ENCODE peak calls at places on chromosomes 3 and 15, in eight cellular contexts. C, J, D, X, B, W, R and A are unnamed samples.

GRCh38 chr3:11391930-11392688 is 119.9 kb downstream of the ATG7 start:
- DNase-seq in C (no peak), J (no peak), D (no peak), X (no peak), B (no peak), W (no peak), R (no peak), A (no peak)

GRCh38 chr3:17207019-17207418 is 322.3 kb downstream of the PLCL2 start:
- DNase-seq in C (no peak), J (no peak), D (no peak), X (no peak), B (no peak), W (no peak), R (no peak), A (no peak)

GRCh38 chr3:136018876-136019275 is 53.3 kb downstream of the PPP2R3A start:
- DNase-seq in C (no peak), J (no peak), D (no peak), X (no peak), B (no peak), W (no peak), R (no peak), A (no peak)

GRCh38 chr15:69414702-69415161 is 583 bp downstream of the KIF23 start:
- DNase-seq in C (no peak), J (no peak), D (peak), X (peak), B (no peak), W (no peak), R (no peak), A (peak)

GRCh38 chr3:50616003-50616769 is 765 bp upstream of the MAPKAPK3 start:
- DNase-seq in C (peak), J (peak), D (peak), X (peak), B (peak), W (peak), R (peak), A (peak)

GRCh38 chr3:122123885-122124284 is 59.6 kb upstream of the CASR start:
- DNase-seq in C (no peak), J (no peak), D (no peak), X (no peak), B (no peak), W (no peak), R (no peak), A (no peak)

GRCh38 chr3:156620901-156621300 is 53.5 kb upstream of the TIPARP start:
- DNase-seq in C (no peak), J (no peak), D (no peak), X (no peak), B (no peak), W (no peak), R (no peak), A (no peak)

GRCh38 chr3:152505926-152506325 is 237.2 kb downstream of the MBNL1 start:
- DNase-seq in C (no peak), J (no peak), D (no peak), X (no peak), B (no peak), W (no peak), R (no peak), A (no peak)

GRCh38 chr15:89506026-89506686 is 9.8 kb upstream of the RHCG start:
- DNase-seq in C (no peak), J (no peak), D (no peak), X (no peak), B (peak), W (no peak), R (no peak), A (no peak)

GRCh38 chr3:33006081-33006480 is 54.6 kb downstream of the CCR4 start:
- DNase-seq in C (no peak), J (no peak), D (no peak), X (peak), B (no peak), W (no peak), R (no peak), A (no peak)

GRCh38 chr3:36763850-36764703 is at the start of gene DCLK3:
- DNase-seq in C (no peak), J (no peak), D (peak), X (no peak), B (no peak), W (no peak), R (no peak), A (no peak)

GRCh38 chr15:78292219-78292618 is 7.2 kb downstream of the SKIC8 start:
- DNase-seq in C (no peak), J (no peak), D (no peak), X (no peak), B (no peak), W (no peak), R (no peak), A (no peak)

GRCh38 chr3:70086336-70086735 is 86.8 kb downstream of the SAMMSON start:
- DNase-seq in C (no peak), J (no peak), D (no peak), X (no peak), B (no peak), W (no peak), R (no peak), A (no peak)

GRCh38 chr3:12588039-12588673 is 31.3 kb downstream of the MKRN2 start:
- DNase-seq in C (no peak), J (no peak), D (no peak), X (no peak), B (no peak), W (no peak), R (no peak), A (no peak)

GRCh38 chr3:119562307-119562961 is 3.0 kb upstream of the CD80 start:
- DNase-seq in C (no peak), J (peak), D (no peak), X (peak), B (peak), W (no peak), R (no peak), A (peak)

GRCh38 chr15:31024979-31025378 is 33.6 kb upstream of the MTMR10 start:
- DNase-seq in C (no peak), J (no peak), D (no peak), X (no peak), B (no peak), W (no peak), R (no peak), A (no peak)

GRCh38 chr3:171229173-171229572 is 202.7 kb upstream of the SLC2A2 start:
- DNase-seq in C (no peak), J (no peak), D (no peak), X (no peak), B (no peak), W (no peak), R (no peak), A (no peak)

GRCh38 chr3:71733319-71733718 is 8.1 kb upstream of the EIF4E3 start:
- DNase-seq in C (no peak), J (no peak), D (no peak), X (no peak), B (no peak), W (no peak), R (no peak), A (no peak)

GRCh38 chr3:79597719-79598118 is 170.1 kb downstream of the ROBO1 start:
- DNase-seq in C (no peak), J (no peak), D (no peak), X (no peak), B (no peak), W (no peak), R (no peak), A (no peak)

GRCh38 chr3:107629556-107629955 is 106.8 kb downstream of the BBX start:
- DNase-seq in C (no peak), J (no peak), D (no peak), X (no peak), B (no peak), W (no peak), R (no peak), A (no peak)

GRCh38 chr3:190435618-190436017 is 14.1 kb downstream of the TMEM207 start:
- DNase-seq in C (no peak), J (no peak), D (no peak), X (no peak), B (no peak), W (no peak), R (no peak), A (no peak)

GRCh38 chr3:85670626-85671025 is 711.8 kb downstream of the CADM2 start:
- DNase-seq in C (no peak), J (no peak), D (no peak), X (no peak), B (no peak), W (no peak), R (no peak), A (no peak)

GRCh38 chr3:58573638-58574037 is 3.6 kb downstream of the FAM107A start:
- DNase-seq in C (no peak), J (no peak), D (no peak), X (no peak), B (no peak), W (no peak), R (no peak), A (no peak)

GRCh38 chr3:74271541-74271940 is 342.9 kb downstream of the CNTN3 start:
- DNase-seq in C (no peak), J (no peak), D (no peak), X (no peak), B (no peak), W (no peak), R (no peak), A (no peak)

GRCh38 chr15:50066202-50066601 is 52.8 kb downstream of the ATP8B4 start:
- DNase-seq in C (no peak), J (peak), D (no peak), X (no peak), B (no peak), W (no peak), R (no peak), A (no peak)

GRCh38 chr15:65245096-65245849 is 34.0 kb upstream of the CILP start:
- DNase-seq in C (no peak), J (no peak), D (no peak), X (no peak), B (no peak), W (peak), R (no peak), A (no peak)

GRCh38 chr3:114418724-114419543 is 125.1 kb downstream of the TIGIT start:
- DNase-seq in C (no peak), J (peak), D (peak), X (no peak), B (no peak), W (no peak), R (peak), A (peak)

GRCh38 chr3:14898929-14899328 is 48.5 kb upstream of the NR2C2 start:
- DNase-seq in C (no peak), J (no peak), D (no peak), X (no peak), B (no peak), W (no peak), R (no peak), A (no peak)

GRCh38 chr3:158731938-158732855 is at the start of gene RARRES1:
- DNase-seq in C (peak), J (peak), D (peak), X (peak), B (no peak), W (peak), R (peak), A (peak)

GRCh38 chr3:10623578-10624275 is 118.3 kb upstream of the ATP2B2 start:
- DNase-seq in C (no peak), J (no peak), D (no peak), X (peak), B (no peak), W (no peak), R (no peak), A (no peak)

GRCh38 chr3:101351834-101352233 is 31.5 kb upstream of the IMPG2 start:
- DNase-seq in C (no peak), J (no peak), D (no peak), X (no peak), B (no peak), W (no peak), R (no peak), A (no peak)

GRCh38 chr3:11306815-11307589 is 34.8 kb downstream of the ATG7 start:
- DNase-seq in C (no peak), J (peak), D (no peak), X (peak), B (no peak), W (no peak), R (no peak), A (peak)

GRCh38 chr15:67022587-67022986 is 42.8 kb upstream of the SMAD3 start:
- DNase-seq in C (no peak), J (no peak), D (no peak), X (no peak), B (no peak), W (no peak), R (no peak), A (no peak)

GRCh38 chr3:116388867-116389385 is 56.4 kb downstream of the LSAMP start:
- DNase-seq in C (no peak), J (no peak), D (peak), X (no peak), B (no peak), W (no peak), R (peak), A (no peak)